ENCODE peak calls at places on chromosomes 3 and 15, in seven cellular contexts. A is GM18507; V is NCI-H1092 treated with DMSO at 0.1 percent for 48 hours; L is stimulated activated CD8-positive, alpha-beta memory T cell treated with anti-CD3 and anti-CD28 coated beads, Interleukin-15, amount 100 ng/mL, for 1 hour; C is RWPE1; D is Panc1; O is AG09309. X is an unnamed sample.

GRCh38 chr15:68652141-68652540 is 73.3 kb downstream of the CORO2B start:
- DNase-seq in A (no peak), V (peak; percentile 62), L (no peak), C (no peak), D (no peak), O (no peak), X (no peak)

GRCh38 chr15:59685737-59686297 is 3.3 kb downstream of the BNIP2 start:
- DNase-seq in A (no peak), V (no peak), L (no peak), C (no peak), D (no peak), O (no peak), X (no peak)

GRCh38 chr15:62931650-62932049 is 110.9 kb upstream of the TPM1 start:
- DNase-seq in A (no peak), V (no peak), L (no peak), C (no peak), D (no peak), O (no peak), X (no peak)

GRCh38 chr15:72285927-72286516 is 13.7 kb upstream of the PARP6 start:
- DNase-seq in A (peak; percentile 18), V (peak; percentile 1), L (no peak), C (peak; percentile 27), D (peak; percentile 7), O (no peak), X (peak; percentile 13)

GRCh38 chr3:33035596-33035995 is 61.4 kb downstream of the GLB1 start:
- DNase-seq in A (no peak), V (no peak), L (no peak), C (peak; percentile 21), D (no peak), O (no peak), X (no peak)

GRCh38 chr3:197811343-197811742 is 20.3 kb downstream of the LRCH3 start:
- DNase-seq in A (no peak), V (no peak), L (no peak), C (no peak), D (no peak), O (peak; percentile 77), X (no peak)

GRCh38 chr3:144760831-144761230 is 789.2 kb downstream of the DIPK2A start:
- DNase-seq in A (no peak), V (no peak), L (no peak), C (no peak), D (no peak), O (no peak), X (no peak)

GRCh38 chr3:15284121-15284889 is 48.1 kb downstream of the SH3BP5 start:
- DNase-seq in A (no peak), V (peak; percentile 99), L (no peak), C (no peak), D (no peak), O (no peak), X (no peak)

GRCh38 chr3:179297971-179298725 is 24.7 kb upstream of the ZNF639 start:
- DNase-seq in A (no peak), V (no peak), L (no peak), C (no peak), D (no peak), O (no peak), X (no peak)

GRCh38 chr3:141407043-141407442 is 38.7 kb downstream of the ZBTB38 start:
- DNase-seq in A (no peak), V (no peak), L (no peak), C (peak; percentile 75), D (no peak), O (peak; percentile 95), X (no peak)

GRCh38 chr3:42042747-42043115 is 48.4 kb upstream of the TRAK1 start:
- DNase-seq in A (no peak), V (peak; percentile 27), L (no peak), C (no peak), D (no peak), O (no peak), X (no peak)

GRCh38 chr3:158651192-158651591 is 6.9 kb downstream of the GFM1 start:
- DNase-seq in A (no peak), V (no peak), L (no peak), C (no peak), D (no peak), O (no peak), X (no peak)

GRCh38 chr3:65945953-65946352 is 92.8 kb downstream of the MAGI1 start:
- DNase-seq in A (no peak), V (no peak), L (no peak), C (no peak), D (no peak), O (no peak), X (no peak)

GRCh38 chr15:78016860-78017259 is 60.7 kb downstream of the TBC1D2B start:
- DNase-seq in A (no peak), V (no peak), L (no peak), C (no peak), D (no peak), O (no peak), X (no peak)

GRCh38 chr3:160331127-160331937 is 67.7 kb downstream of the IFT80 start:
- DNase-seq in A (no peak), V (no peak), L (no peak), C (peak; percentile 27), D (peak; percentile 56), O (peak; percentile 90), X (no peak)

GRCh38 chr3:150738688-150739087 is 24.3 kb downstream of the SIAH2 start:
- DNase-seq in A (no peak), V (no peak), L (no peak), C (no peak), D (no peak), O (no peak), X (no peak)

GRCh38 chr3:111936191-111936841 is 42.5 kb upstream of the ABHD10 start:
- DNase-seq in A (no peak), V (no peak), L (no peak), C (peak; percentile 80), D (no peak), O (peak; percentile 74), X (no peak)

GRCh38 chr15:85707519-85708338 is 87.0 kb downstream of the KLHL25 start:
- DNase-seq in A (no peak), V (no peak), L (no peak), C (no peak), D (no peak), O (no peak), X (no peak)

GRCh38 chr15:41884458-41884857 is 9.4 kb downstream of the SPTBN5 start:
- DNase-seq in A (no peak), V (no peak), L (no peak), C (no peak), D (no peak), O (no peak), X (no peak)

GRCh38 chr15:90883526-90883931 is 775 bp upstream of the FES start:
- DNase-seq in A (no peak), V (no peak), L (no peak), C (no peak), D (no peak), O (no peak), X (peak; percentile 18)

GRCh38 chr3:39408493-39409372 is 2.2 kb downstream of the RPSA start:
- DNase-seq in A (no peak), V (no peak), L (no peak), C (no peak), D (no peak), O (no peak), X (no peak)

GRCh38 chr15:40928351-40928974 is 677 bp upstream of the DLL4 start:
- DNase-seq in A (no peak), V (peak; percentile 72), L (no peak), C (no peak), D (no peak), O (no peak), X (no peak)

GRCh38 chr15:28107894-28108255 is 8.8 kb upstream of the OCA2 start:
- DNase-seq in A (no peak), V (no peak), L (no peak), C (no peak), D (no peak), O (no peak), X (no peak)

GRCh38 chr15:99248000-99248727 is 1.2 kb downstream of the TTC23 start:
- DNase-seq in A (no peak), V (no peak), L (no peak), C (no peak), D (no peak), O (no peak), X (no peak)

GRCh38 chr15:77243146-77243545 is 172.2 kb upstream of the TSPAN3 start:
- DNase-seq in A (no peak), V (no peak), L (no peak), C (peak; percentile 4), D (no peak), O (no peak), X (no peak)

GRCh38 chr3:117814975-117815374 is 1105.4 kb downstream of the TUSC7 start:
- DNase-seq in A (no peak), V (no peak), L (no peak), C (no peak), D (no peak), O (no peak), X (no peak)

GRCh38 chr3:33315826-33316225 is 38.6 kb downstream of the FBXL2 start:
- DNase-seq in A (no peak), V (no peak), L (no peak), C (peak; percentile 26), D (no peak), O (peak; percentile 24), X (no peak)

GRCh38 chr15:49620658-49621326 is at the start of the genes DTWD1 and FAM227B:
- DNase-seq in A (peak; percentile 83), V (peak; percentile 93), L (peak; percentile 87), C (peak; percentile 95), D (peak; percentile 84), O (peak; percentile 94), X (peak; percentile 99)

GRCh38 chr3:30297112-30297511 is 309.3 kb upstream of the TGFBR2 start:
- DNase-seq in A (no peak), V (no peak), L (no peak), C (no peak), D (no peak), O (no peak), X (no peak)

GRCh38 chr15:73328986-73329385 is 39.8 kb downstream of the HCN4 start:
- DNase-seq in A (no peak), V (no peak), L (no peak), C (no peak), D (no peak), O (no peak), X (no peak)

GRCh38 chr3:176967525-176967924 is 229.8 kb downstream of the TBL1XR1 start:
- DNase-seq in A (no peak), V (no peak), L (no peak), C (peak; percentile 4), D (no peak), O (no peak), X (no peak)